ENCODE peak calls at places on chromosomes 16 and 17, in nine cellular contexts. One of them, this sample, is unnamed.

GRCh38 chr17:61806941-61807340 is 56.4 kb downstream of the BRIP1 start:
- DNase-seq in activated CD4-positive, alpha-beta T cell treated with anti-CD3 and anti-CD28 coated beads for 1 hour: no peak
- DNase-seq in stimulated activated CD4-positive, alpha-beta T cell treated with anti-CD3 and anti-CD28 coated beads, Interleukin-4, amount 100 ng/mL, for 4 hours: no peak
- DNase-seq in fibroblast of villous mesenchyme: no peak
- DNase-seq in frontal cortex: no peak
- DNase-seq in stimulated activated CD8-positive, alpha-beta memory T cell treated with anti-CD3 and anti-CD28 coated beads, Interleukin-15, amount 100 ng/mL, for 24 hours: no peak
- DNase-seq in NCI-H146: no peak
- DNase-seq in epithelial cell of proximal tubule: no peak
- DNase-seq in globus pallidus: no peak
- DNase-seq in this sample: no peak

GRCh38 chr17:21263351-21263750 is 10.1 kb upstream of the NATD1 start:
- DNase-seq in fibroblast of villous mesenchyme: peak
- DNase-seq in globus pallidus: no peak
- DNase-seq in stimulated activated CD4-positive, alpha-beta T cell treated with anti-CD3 and anti-CD28 coated beads, Interleukin-4, amount 100 ng/mL, for 4 hours: no peak
- DNase-seq in NCI-H146: no peak
- DNase-seq in frontal cortex: no peak
- DNase-seq in activated CD4-positive, alpha-beta T cell treated with anti-CD3 and anti-CD28 coated beads for 1 hour: no peak
- DNase-seq in epithelial cell of proximal tubule: peak
- DNase-seq in stimulated activated CD8-positive, alpha-beta memory T cell treated with anti-CD3 and anti-CD28 coated beads, Interleukin-15, amount 100 ng/mL, for 24 hours: no peak
- DNase-seq in this sample: no peak

GRCh38 chr17:79504181-79504605 is 106.7 kb downstream of the RBFOX3 start:
- DNase-seq in activated CD4-positive, alpha-beta T cell treated with anti-CD3 and anti-CD28 coated beads for 1 hour: no peak
- DNase-seq in stimulated activated CD8-positive, alpha-beta memory T cell treated with anti-CD3 and anti-CD28 coated beads, Interleukin-15, amount 100 ng/mL, for 24 hours: no peak
- DNase-seq in globus pallidus: no peak
- DNase-seq in frontal cortex: no peak
- DNase-seq in NCI-H146: no peak
- DNase-seq in stimulated activated CD4-positive, alpha-beta T cell treated with anti-CD3 and anti-CD28 coated beads, Interleukin-4, amount 100 ng/mL, for 4 hours: no peak
- DNase-seq in epithelial cell of proximal tubule: no peak
- DNase-seq in fibroblast of villous mesenchyme: no peak
- DNase-seq in this sample: no peak

GRCh38 chr17:82332669-82333278 is 792 bp downstream of the SECTM1 start:
- DNase-seq in stimulated activated CD4-positive, alpha-beta T cell treated with anti-CD3 and anti-CD28 coated beads, Interleukin-4, amount 100 ng/mL, for 4 hours: no peak
- DNase-seq in activated CD4-positive, alpha-beta T cell treated with anti-CD3 and anti-CD28 coated beads for 1 hour: no peak
- DNase-seq in NCI-H146: peak
- DNase-seq in stimulated activated CD8-positive, alpha-beta memory T cell treated with anti-CD3 and anti-CD28 coated beads, Interleukin-15, amount 100 ng/mL, for 24 hours: no peak
- DNase-seq in fibroblast of villous mesenchyme: peak
- DNase-seq in epithelial cell of proximal tubule: no peak
- DNase-seq in globus pallidus: peak
- DNase-seq in frontal cortex: no peak
- DNase-seq in this sample: no peak

GRCh38 chr17:75487351-75488070 is 27.8 kb downstream of the CASKIN2 start:
- DNase-seq in globus pallidus: peak
- DNase-seq in frontal cortex: no peak
- DNase-seq in stimulated activated CD4-positive, alpha-beta T cell treated with anti-CD3 and anti-CD28 coated beads, Interleukin-4, amount 100 ng/mL, for 4 hours: peak
- DNase-seq in stimulated activated CD8-positive, alpha-beta memory T cell treated with anti-CD3 and anti-CD28 coated beads, Interleukin-15, amount 100 ng/mL, for 24 hours: no peak
- DNase-seq in epithelial cell of proximal tubule: no peak
- DNase-seq in NCI-H146: no peak
- DNase-seq in fibroblast of villous mesenchyme: no peak
- DNase-seq in activated CD4-positive, alpha-beta T cell treated with anti-CD3 and anti-CD28 coated beads for 1 hour: no peak
- DNase-seq in this sample: no peak

GRCh38 chr16:19179890-19180490 is 11.9 kb downstream of the SYT17 start:
- DNase-seq in epithelial cell of proximal tubule: peak
- DNase-seq in fibroblast of villous mesenchyme: peak
- DNase-seq in globus pallidus: no peak
- DNase-seq in stimulated activated CD8-positive, alpha-beta memory T cell treated with anti-CD3 and anti-CD28 coated beads, Interleukin-15, amount 100 ng/mL, for 24 hours: peak
- DNase-seq in NCI-H146: peak
- DNase-seq in frontal cortex: no peak
- DNase-seq in activated CD4-positive, alpha-beta T cell treated with anti-CD3 and anti-CD28 coated beads for 1 hour: no peak
- DNase-seq in stimulated activated CD4-positive, alpha-beta T cell treated with anti-CD3 and anti-CD28 coated beads, Interleukin-4, amount 100 ng/mL, for 4 hours: no peak
- DNase-seq in this sample: no peak

GRCh38 chr17:58302919-58303551 is 22.3 kb upstream of the MPO start:
- DNase-seq in frontal cortex: no peak
- DNase-seq in stimulated activated CD8-positive, alpha-beta memory T cell treated with anti-CD3 and anti-CD28 coated beads, Interleukin-15, amount 100 ng/mL, for 24 hours: no peak
- DNase-seq in fibroblast of villous mesenchyme: no peak
- DNase-seq in activated CD4-positive, alpha-beta T cell treated with anti-CD3 and anti-CD28 coated beads for 1 hour: no peak
- DNase-seq in globus pallidus: no peak
- DNase-seq in NCI-H146: no peak
- DNase-seq in epithelial cell of proximal tubule: no peak
- DNase-seq in stimulated activated CD4-positive, alpha-beta T cell treated with anti-CD3 and anti-CD28 coated beads, Interleukin-4, amount 100 ng/mL, for 4 hours: no peak
- DNase-seq in this sample: no peak

GRCh38 chr17:36667922-36668321 is 66.5 kb downstream of the MRM1 start:
- DNase-seq in activated CD4-positive, alpha-beta T cell treated with anti-CD3 and anti-CD28 coated beads for 1 hour: no peak
- DNase-seq in globus pallidus: no peak
- DNase-seq in stimulated activated CD8-positive, alpha-beta memory T cell treated with anti-CD3 and anti-CD28 coated beads, Interleukin-15, amount 100 ng/mL, for 24 hours: no peak
- DNase-seq in fibroblast of villous mesenchyme: no peak
- DNase-seq in NCI-H146: no peak
- DNase-seq in stimulated activated CD4-positive, alpha-beta T cell treated with anti-CD3 and anti-CD28 coated beads, Interleukin-4, amount 100 ng/mL, for 4 hours: no peak
- DNase-seq in epithelial cell of proximal tubule: no peak
- DNase-seq in frontal cortex: no peak
- DNase-seq in this sample: no peak

GRCh38 chr17:5618511-5618910 is 34.2 kb upstream of the NLRP1 start:
- DNase-seq in stimulated activated CD4-positive, alpha-beta T cell treated with anti-CD3 and anti-CD28 coated beads, Interleukin-4, amount 100 ng/mL, for 4 hours: no peak
- DNase-seq in activated CD4-positive, alpha-beta T cell treated with anti-CD3 and anti-CD28 coated beads for 1 hour: no peak
- DNase-seq in NCI-H146: peak
- DNase-seq in stimulated activated CD8-positive, alpha-beta memory T cell treated with anti-CD3 and anti-CD28 coated beads, Interleukin-15, amount 100 ng/mL, for 24 hours: no peak
- DNase-seq in epithelial cell of proximal tubule: no peak
- DNase-seq in globus pallidus: no peak
- DNase-seq in fibroblast of villous mesenchyme: no peak
- DNase-seq in frontal cortex: no peak
- DNase-seq in this sample: no peak

GRCh38 chr17:62093188-62094155 is 28.4 kb upstream of the MED13 start:
- DNase-seq in frontal cortex: no peak
- DNase-seq in stimulated activated CD4-positive, alpha-beta T cell treated with anti-CD3 and anti-CD28 coated beads, Interleukin-4, amount 100 ng/mL, for 4 hours: no peak
- DNase-seq in stimulated activated CD8-positive, alpha-beta memory T cell treated with anti-CD3 and anti-CD28 coated beads, Interleukin-15, amount 100 ng/mL, for 24 hours: no peak
- DNase-seq in NCI-H146: no peak
- DNase-seq in globus pallidus: no peak
- DNase-seq in epithelial cell of proximal tubule: peak
- DNase-seq in fibroblast of villous mesenchyme: peak
- DNase-seq in activated CD4-positive, alpha-beta T cell treated with anti-CD3 and anti-CD28 coated beads for 1 hour: no peak
- DNase-seq in this sample: no peak

GRCh38 chr16:997440-998051 is 16.0 kb downstream of the SOX8 start:
- DNase-seq in activated CD4-positive, alpha-beta T cell treated with anti-CD3 and anti-CD28 coated beads for 1 hour: peak
- DNase-seq in stimulated activated CD8-positive, alpha-beta memory T cell treated with anti-CD3 and anti-CD28 coated beads, Interleukin-15, amount 100 ng/mL, for 24 hours: no peak
- DNase-seq in frontal cortex: no peak
- DNase-seq in epithelial cell of proximal tubule: no peak
- DNase-seq in stimulated activated CD4-positive, alpha-beta T cell treated with anti-CD3 and anti-CD28 coated beads, Interleukin-4, amount 100 ng/mL, for 4 hours: peak
- DNase-seq in NCI-H146: no peak
- DNase-seq in fibroblast of villous mesenchyme: peak
- DNase-seq in globus pallidus: no peak
- DNase-seq in this sample: no peak

GRCh38 chr17:73347355-73347754 is 35.6 kb upstream of the CDC42EP4 start:
- DNase-seq in fibroblast of villous mesenchyme: no peak
- DNase-seq in epithelial cell of proximal tubule: no peak
- DNase-seq in stimulated activated CD4-positive, alpha-beta T cell treated with anti-CD3 and anti-CD28 coated beads, Interleukin-4, amount 100 ng/mL, for 4 hours: no peak
- DNase-seq in frontal cortex: no peak
- DNase-seq in globus pallidus: peak
- DNase-seq in NCI-H146: no peak
- DNase-seq in activated CD4-positive, alpha-beta T cell treated with anti-CD3 and anti-CD28 coated beads for 1 hour: no peak
- DNase-seq in stimulated activated CD8-positive, alpha-beta memory T cell treated with anti-CD3 and anti-CD28 coated beads, Interleukin-15, amount 100 ng/mL, for 24 hours: no peak
- DNase-seq in this sample: no peak

GRCh38 chr17:72151565-72152391 is 31.0 kb downstream of the SOX9 start:
- DNase-seq in stimulated activated CD4-positive, alpha-beta T cell treated with anti-CD3 and anti-CD28 coated beads, Interleukin-4, amount 100 ng/mL, for 4 hours: no peak
- DNase-seq in stimulated activated CD8-positive, alpha-beta memory T cell treated with anti-CD3 and anti-CD28 coated beads, Interleukin-15, amount 100 ng/mL, for 24 hours: no peak
- DNase-seq in epithelial cell of proximal tubule: no peak
- DNase-seq in activated CD4-positive, alpha-beta T cell treated with anti-CD3 and anti-CD28 coated beads for 1 hour: no peak
- DNase-seq in NCI-H146: peak
- DNase-seq in frontal cortex: peak
- DNase-seq in globus pallidus: peak
- DNase-seq in fibroblast of villous mesenchyme: peak
- DNase-seq in this sample: no peak

GRCh38 chr16:30526137-30526822 is at the start of gene ZNF768:
- DNase-seq in stimulated activated CD4-positive, alpha-beta T cell treated with anti-CD3 and anti-CD28 coated beads, Interleukin-4, amount 100 ng/mL, for 4 hours: no peak
- DNase-seq in activated CD4-positive, alpha-beta T cell treated with anti-CD3 and anti-CD28 coated beads for 1 hour: no peak
- DNase-seq in fibroblast of villous mesenchyme: peak
- DNase-seq in frontal cortex: peak
- DNase-seq in NCI-H146: peak
- DNase-seq in epithelial cell of proximal tubule: no peak
- DNase-seq in globus pallidus: peak
- DNase-seq in stimulated activated CD8-positive, alpha-beta memory T cell treated with anti-CD3 and anti-CD28 coated beads, Interleukin-15, amount 100 ng/mL, for 24 hours: no peak
- DNase-seq in this sample: no peak

GRCh38 chr17:15341385-15341849 is at the start of gene TEKT3:
- DNase-seq in stimulated activated CD4-positive, alpha-beta T cell treated with anti-CD3 and anti-CD28 coated beads, Interleukin-4, amount 100 ng/mL, for 4 hours: no peak
- DNase-seq in fibroblast of villous mesenchyme: peak
- DNase-seq in epithelial cell of proximal tubule: no peak
- DNase-seq in stimulated activated CD8-positive, alpha-beta memory T cell treated with anti-CD3 and anti-CD28 coated beads, Interleukin-15, amount 100 ng/mL, for 24 hours: no peak
- DNase-seq in activated CD4-positive, alpha-beta T cell treated with anti-CD3 and anti-CD28 coated beads for 1 hour: no peak
- DNase-seq in globus pallidus: peak
- DNase-seq in frontal cortex: peak
- DNase-seq in NCI-H146: no peak
- DNase-seq in this sample: no peak

GRCh38 chr17:34171245-34171818 is 83.8 kb upstream of the CCL2 start:
- DNase-seq in epithelial cell of proximal tubule: no peak
- DNase-seq in stimulated activated CD8-positive, alpha-beta memory T cell treated with anti-CD3 and anti-CD28 coated beads, Interleukin-15, amount 100 ng/mL, for 24 hours: no peak
- DNase-seq in stimulated activated CD4-positive, alpha-beta T cell treated with anti-CD3 and anti-CD28 coated beads, Interleukin-4, amount 100 ng/mL, for 4 hours: peak
- DNase-seq in activated CD4-positive, alpha-beta T cell treated with anti-CD3 and anti-CD28 coated beads for 1 hour: no peak
- DNase-seq in globus pallidus: peak
- DNase-seq in frontal cortex: no peak
- DNase-seq in fibroblast of villous mesenchyme: peak
- DNase-seq in NCI-H146: peak
- DNase-seq in this sample: no peak

GRCh38 chr17:30554839-30555751 is 77.9 kb downstream of the GOSR1 start:
- DNase-seq in fibroblast of villous mesenchyme: peak
- DNase-seq in frontal cortex: no peak
- DNase-seq in globus pallidus: no peak
- DNase-seq in activated CD4-positive, alpha-beta T cell treated with anti-CD3 and anti-CD28 coated beads for 1 hour: no peak
- DNase-seq in epithelial cell of proximal tubule: no peak
- DNase-seq in stimulated activated CD4-positive, alpha-beta T cell treated with anti-CD3 and anti-CD28 coated beads, Interleukin-4, amount 100 ng/mL, for 4 hours: no peak
- DNase-seq in NCI-H146: peak
- DNase-seq in stimulated activated CD8-positive, alpha-beta memory T cell treated with anti-CD3 and anti-CD28 coated beads, Interleukin-15, amount 100 ng/mL, for 24 hours: no peak
- DNase-seq in this sample: no peak

GRCh38 chr17:46038414-46038813 is 39.4 kb downstream of the STH start:
- DNase-seq in fibroblast of villous mesenchyme: no peak
- DNase-seq in stimulated activated CD4-positive, alpha-beta T cell treated with anti-CD3 and anti-CD28 coated beads, Interleukin-4, amount 100 ng/mL, for 4 hours: no peak
- DNase-seq in epithelial cell of proximal tubule: no peak
- DNase-seq in globus pallidus: no peak
- DNase-seq in stimulated activated CD8-positive, alpha-beta memory T cell treated with anti-CD3 and anti-CD28 coated beads, Interleukin-15, amount 100 ng/mL, for 24 hours: no peak
- DNase-seq in activated CD4-positive, alpha-beta T cell treated with anti-CD3 and anti-CD28 coated beads for 1 hour: no peak
- DNase-seq in frontal cortex: no peak
- DNase-seq in NCI-H146: no peak
- DNase-seq in this sample: no peak

GRCh38 chr17:79836952-79837887 is 2.0 kb downstream of the CBX4 start:
- DNase-seq in epithelial cell of proximal tubule: no peak
- DNase-seq in NCI-H146: no peak
- DNase-seq in activated CD4-positive, alpha-beta T cell treated with anti-CD3 and anti-CD28 coated beads for 1 hour: no peak
- DNase-seq in fibroblast of villous mesenchyme: peak
- DNase-seq in stimulated activated CD4-positive, alpha-beta T cell treated with anti-CD3 and anti-CD28 coated beads, Interleukin-4, amount 100 ng/mL, for 4 hours: no peak
- DNase-seq in frontal cortex: no peak
- DNase-seq in stimulated activated CD8-positive, alpha-beta memory T cell treated with anti-CD3 and anti-CD28 coated beads, Interleukin-15, amount 100 ng/mL, for 24 hours: no peak
- DNase-seq in globus pallidus: no peak
- DNase-seq in this sample: no peak

GRCh38 chr17:54021418-54021817 is 198.7 kb downstream of the KIF2B start:
- DNase-seq in stimulated activated CD8-positive, alpha-beta memory T cell treated with anti-CD3 and anti-CD28 coated beads, Interleukin-15, amount 100 ng/mL, for 24 hours: no peak
- DNase-seq in stimulated activated CD4-positive, alpha-beta T cell treated with anti-CD3 and anti-CD28 coated beads, Interleukin-4, amount 100 ng/mL, for 4 hours: no peak
- DNase-seq in globus pallidus: no peak
- DNase-seq in NCI-H146: no peak
- DNase-seq in epithelial cell of proximal tubule: no peak
- DNase-seq in fibroblast of villous mesenchyme: no peak
- DNase-seq in activated CD4-positive, alpha-beta T cell treated with anti-CD3 and anti-CD28 coated beads for 1 hour: no peak
- DNase-seq in frontal cortex: no peak
- DNase-seq in this sample: no peak

GRCh38 chr17:17792551-17793377 is 44.0 kb downstream of the SREBF1 start:
- DNase-seq in globus pallidus: peak
- DNase-seq in activated CD4-positive, alpha-beta T cell treated with anti-CD3 and anti-CD28 coated beads for 1 hour: peak
- DNase-seq in frontal cortex: peak
- DNase-seq in stimulated activated CD8-positive, alpha-beta memory T cell treated with anti-CD3 and anti-CD28 coated beads, Interleukin-15, amount 100 ng/mL, for 24 hours: no peak
- DNase-seq in fibroblast of villous mesenchyme: peak
- DNase-seq in NCI-H146: no peak
- DNase-seq in epithelial cell of proximal tubule: no peak
- DNase-seq in stimulated activated CD4-positive, alpha-beta T cell treated with anti-CD3 and anti-CD28 coated beads, Interleukin-4, amount 100 ng/mL, for 4 hours: peak
- DNase-seq in this sample: no peak

GRCh38 chr16:88505405-88506082 is 52.5 kb downstream of the ZFPM1 start:
- DNase-seq in activated CD4-positive, alpha-beta T cell treated with anti-CD3 and anti-CD28 coated beads for 1 hour: peak
- DNase-seq in fibroblast of villous mesenchyme: peak
- DNase-seq in stimulated activated CD4-positive, alpha-beta T cell treated with anti-CD3 and anti-CD28 coated beads, Interleukin-4, amount 100 ng/mL, for 4 hours: peak
- DNase-seq in stimulated activated CD8-positive, alpha-beta memory T cell treated with anti-CD3 and anti-CD28 coated beads, Interleukin-15, amount 100 ng/mL, for 24 hours: peak
- DNase-seq in globus pallidus: no peak
- DNase-seq in epithelial cell of proximal tubule: no peak
- DNase-seq in frontal cortex: no peak
- DNase-seq in NCI-H146: peak
- DNase-seq in this sample: no peak

GRCh38 chr16:3564130-3564888 is 12.9 kb downstream of the NLRC3 start:
- DNase-seq in stimulated activated CD4-positive, alpha-beta T cell treated with anti-CD3 and anti-CD28 coated beads, Interleukin-4, amount 100 ng/mL, for 4 hours: no peak
- DNase-seq in globus pallidus: no peak
- DNase-seq in fibroblast of villous mesenchyme: no peak
- DNase-seq in frontal cortex: no peak
- DNase-seq in activated CD4-positive, alpha-beta T cell treated with anti-CD3 and anti-CD28 coated beads for 1 hour: no peak
- DNase-seq in epithelial cell of proximal tubule: no peak
- DNase-seq in NCI-H146: no peak
- DNase-seq in stimulated activated CD8-positive, alpha-beta memory T cell treated with anti-CD3 and anti-CD28 coated beads, Interleukin-15, amount 100 ng/mL, for 24 hours: no peak
- DNase-seq in this sample: no peak

GRCh38 chr16:63690961-63691360 is 1430.9 kb downstream of the CDH11 start:
- DNase-seq in globus pallidus: no peak
- DNase-seq in activated CD4-positive, alpha-beta T cell treated with anti-CD3 and anti-CD28 coated beads for 1 hour: no peak
- DNase-seq in fibroblast of villous mesenchyme: no peak
- DNase-seq in epithelial cell of proximal tubule: no peak
- DNase-seq in stimulated activated CD8-positive, alpha-beta memory T cell treated with anti-CD3 and anti-CD28 coated beads, Interleukin-15, amount 100 ng/mL, for 24 hours: no peak
- DNase-seq in frontal cortex: no peak
- DNase-seq in stimulated activated CD4-positive, alpha-beta T cell treated with anti-CD3 and anti-CD28 coated beads, Interleukin-4, amount 100 ng/mL, for 4 hours: no peak
- DNase-seq in NCI-H146: peak
- DNase-seq in this sample: no peak

GRCh38 chr16:49661465-49662187 is 194.3 kb downstream of the ZNF423 start:
- DNase-seq in frontal cortex: no peak
- DNase-seq in epithelial cell of proximal tubule: no peak
- DNase-seq in globus pallidus: no peak
- DNase-seq in stimulated activated CD8-positive, alpha-beta memory T cell treated with anti-CD3 and anti-CD28 coated beads, Interleukin-15, amount 100 ng/mL, for 24 hours: no peak
- DNase-seq in activated CD4-positive, alpha-beta T cell treated with anti-CD3 and anti-CD28 coated beads for 1 hour: no peak
- DNase-seq in stimulated activated CD4-positive, alpha-beta T cell treated with anti-CD3 and anti-CD28 coated beads, Interleukin-4, amount 100 ng/mL, for 4 hours: no peak
- DNase-seq in fibroblast of villous mesenchyme: no peak
- DNase-seq in NCI-H146: no peak
- DNase-seq in this sample: peak

GRCh38 chr17:57331423-57331822 is 75.1 kb downstream of the MSI2 start:
- DNase-seq in frontal cortex: no peak
- DNase-seq in stimulated activated CD4-positive, alpha-beta T cell treated with anti-CD3 and anti-CD28 coated beads, Interleukin-4, amount 100 ng/mL, for 4 hours: no peak
- DNase-seq in stimulated activated CD8-positive, alpha-beta memory T cell treated with anti-CD3 and anti-CD28 coated beads, Interleukin-15, amount 100 ng/mL, for 24 hours: no peak
- DNase-seq in globus pallidus: no peak
- DNase-seq in NCI-H146: no peak
- DNase-seq in fibroblast of villous mesenchyme: no peak
- DNase-seq in activated CD4-positive, alpha-beta T cell treated with anti-CD3 and anti-CD28 coated beads for 1 hour: no peak
- DNase-seq in epithelial cell of proximal tubule: no peak
- DNase-seq in this sample: no peak

This sample was measured in GOT3.